ENCODE peak calls at places on chromosomes 13 and 19, in eight cellular contexts. H is CD4-positive, CD25-positive, alpha-beta regulatory T cell; K is ovary; A is sigmoid colon; X is psoas muscle; U is AG09309; L is SJSA1; G is CD4-positive, alpha-beta memory T cell. M is an unnamed sample.

GRCh38 chr13:47628666-47629065 is 372.4 kb downstream of the SUCLA2 start:
- DNase-seq in H (no peak), K (no peak), A (no peak), X (no peak), U (peak), L (no peak), G (no peak), M (no peak)

GRCh38 chr13:97627566-97627965 is 193.6 kb downstream of the RAP2A start:
- DNase-seq in H (no peak), K (no peak), A (no peak), X (peak), U (peak), L (no peak), G (no peak), M (peak)

GRCh38 chr19:50695251-50696064 is 24.1 kb downstream of the SHANK1 start:
- DNase-seq in H (no peak), K (peak), A (no peak), X (peak), U (no peak), L (no peak), G (no peak), M (no peak)

GRCh38 chr13:95378603-95379002 is 77.4 kb upstream of the ABCC4 start:
- DNase-seq in H (no peak), K (no peak), A (peak), X (peak), U (no peak), L (no peak), G (no peak), M (no peak)

GRCh38 chr13:92991687-92992086 is 234.9 kb upstream of the GPC6 start:
- DNase-seq in H (no peak), K (no peak), A (no peak), X (no peak), U (no peak), L (no peak), G (no peak), M (no peak)

GRCh38 chr13:110200276-110200675 is 106.7 kb downstream of the COL4A1 start:
- DNase-seq in H (no peak), K (no peak), A (no peak), X (no peak), U (no peak), L (no peak), G (no peak), M (no peak)

GRCh38 chr19:56116606-56117005 is 4.5 kb downstream of the ZNF787 start:
- DNase-seq in H (no peak), K (no peak), A (no peak), X (no peak), U (no peak), L (no peak), G (no peak), M (no peak)

GRCh38 chr19:791605-792360 is 5.5 kb upstream of the PTBP1 start:
- DNase-seq in H (no peak), K (no peak), A (no peak), X (no peak), U (no peak), L (no peak), G (peak), M (no peak)

GRCh38 chr19:17402982-17403855 is 2.2 kb downstream of the BST2 start:
- DNase-seq in H (no peak), K (peak), A (no peak), X (no peak), U (no peak), L (no peak), G (peak), M (no peak)

GRCh38 chr19:33905473-33905936 is 108.8 kb downstream of the KCTD15 start:
- DNase-seq in H (no peak), K (peak), A (no peak), X (peak), U (no peak), L (no peak), G (no peak), M (no peak)

GRCh38 chr19:8089664-8090601 is 37.4 kb downstream of the CCL25 start:
- DNase-seq in H (no peak), K (no peak), A (no peak), X (no peak), U (no peak), L (no peak), G (no peak), M (no peak)

GRCh38 chr13:94712812-94713555 is 639 bp upstream of the SOX21 start:
- DNase-seq in H (peak), K (peak), A (peak), X (no peak), U (peak), L (peak), G (no peak), M (no peak)

GRCh38 chr13:36758345-36758744 is 60.7 kb upstream of the RFXAP start:
- DNase-seq in H (no peak), K (no peak), A (no peak), X (no peak), U (no peak), L (no peak), G (no peak), M (no peak)

GRCh38 chr19:12052057-12052570 is 647 bp downstream of the ZNF878 start:
- DNase-seq in H (no peak), K (no peak), A (no peak), X (no peak), U (no peak), L (no peak), G (no peak), M (no peak)

GRCh38 chr19:15265849-15266248 is 33.6 kb upstream of the EPHX3 start:
- DNase-seq in H (no peak), K (peak), A (peak), X (peak), U (peak), L (peak), G (no peak), M (peak)

GRCh38 chr19:39297931-39298634 is 1.9 kb downstream of the IFNL1 start:
- DNase-seq in H (peak), K (no peak), A (peak), X (peak), U (no peak), L (no peak), G (peak), M (peak)

GRCh38 chr13:51803018-51803417 is 945 bp downstream of the DHRS12 start:
- DNase-seq in H (no peak), K (peak), A (peak), X (no peak), U (no peak), L (no peak), G (no peak), M (no peak)

GRCh38 chr19:29811125-29812079 is at the start of gene CCNE1:
- DNase-seq in H (peak), K (peak), A (peak), X (peak), U (peak), L (peak), G (peak), M (peak)

GRCh38 chr19:55383279-55383788 is 758 bp downstream of the TMEM238 start:
- DNase-seq in H (peak), K (no peak), A (no peak), X (no peak), U (no peak), L (no peak), G (peak), M (no peak)

GRCh38 chr19:5873617-5874199 is 3.4 kb upstream of the FUT5 start:
- DNase-seq in H (no peak), K (no peak), A (no peak), X (no peak), U (no peak), L (no peak), G (no peak), M (no peak)

GRCh38 chr13:89940383-89940782 is 1407.1 kb upstream of the MIR17HG start:
- DNase-seq in H (no peak), K (no peak), A (no peak), X (no peak), U (no peak), L (no peak), G (no peak), M (no peak)

GRCh38 chr19:35229601-35230000 is 1.1 kb upstream of the FAM187B start:
- DNase-seq in H (no peak), K (no peak), A (no peak), X (no peak), U (no peak), L (no peak), G (no peak), M (no peak)

GRCh38 chr13:98869408-98870090 is 108.3 kb downstream of the DOCK9 start:
- DNase-seq in H (peak), K (peak), A (no peak), X (no peak), U (no peak), L (peak), G (no peak), M (no peak)

GRCh38 chr13:37068962-37069361 is 9.5 kb upstream of the SUPT20H start:
- DNase-seq in H (no peak), K (no peak), A (no peak), X (no peak), U (no peak), L (no peak), G (no peak), M (no peak)

GRCh38 chr19:3692141-3693029 is 7.9 kb downstream of the PIP5K1C start:
- DNase-seq in H (no peak), K (peak), A (no peak), X (no peak), U (no peak), L (no peak), G (peak), M (no peak)

GRCh38 chr19:53192771-53193533 is at the start of gene ZNF665:
- DNase-seq in H (peak), K (peak), A (peak), X (peak), U (peak), L (peak), G (peak), M (peak)
- H3K4me3 ChIP-seq in H (peak), K (peak), A (peak), X (peak), U (peak), L (peak), G (peak), M (peak)

GRCh38 chr19:54281008-54281728 is at the start of gene LILRB2:
- DNase-seq in H (no peak), K (no peak), A (peak), X (no peak), U (no peak), L (no peak), G (no peak), M (no peak)
- H3K4me3 ChIP-seq in H (no peak), K (no peak), A (no peak), X (peak), U (no peak), L (no peak), G (no peak), M (no peak)

GRCh38 chr19:40774916-40775631 is at the start of gene MIA:
- DNase-seq in H (no peak), K (no peak), A (no peak), X (no peak), U (no peak), L (no peak), G (no peak), M (no peak)
- H3K4me3 ChIP-seq in H (no peak), K (no peak), A (no peak), X (no peak), U (no peak), L (no peak), G (no peak), M (no peak)

DNA sequence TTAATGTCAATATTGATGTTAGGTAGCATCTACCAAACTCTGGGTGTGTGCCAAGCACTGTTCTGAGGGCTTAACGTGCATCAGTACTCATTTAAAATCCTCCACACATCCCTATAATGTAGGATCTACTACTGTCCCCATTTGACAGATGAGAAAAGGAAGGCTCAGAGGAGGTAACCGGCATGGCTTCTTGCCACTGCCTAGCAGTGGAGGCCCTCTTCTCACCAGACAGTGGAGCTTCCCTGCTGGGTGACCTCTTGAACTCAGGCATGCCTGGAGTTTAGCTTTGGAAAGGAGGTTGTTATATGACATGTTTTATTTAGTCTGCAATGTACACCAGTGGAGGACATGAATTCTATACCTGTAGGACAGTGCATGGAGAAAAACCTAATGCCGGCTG is 2.1 kb downstream of the SPATA13 start:
- DNase-seq in H (no peak), K (no peak), A (no peak), X (no peak), U (no peak), L (no peak), G (no peak), M (no peak)
- H3K4me3 ChIP-seq in H (no peak), K (no peak), A (peak), X (no peak), U (no peak), L (no peak), G (no peak), M (no peak)

DNA sequence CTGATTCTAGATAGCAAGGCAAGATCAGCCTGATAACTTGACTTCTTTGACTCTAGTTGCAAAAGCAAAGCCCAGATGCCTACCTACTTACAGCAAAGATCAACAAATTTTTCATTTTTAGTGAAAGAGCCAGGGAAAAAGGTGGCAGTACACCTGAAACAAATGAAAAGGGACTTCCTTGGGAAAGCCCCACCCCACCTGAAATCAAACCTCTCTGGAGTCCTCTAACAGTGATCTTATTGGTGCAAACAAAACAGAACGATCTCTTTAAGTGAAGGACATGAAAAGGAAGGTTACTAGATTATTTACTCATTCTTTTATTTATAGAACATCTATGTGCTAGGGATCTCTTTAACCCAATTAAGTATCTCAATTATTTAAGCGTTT is 507 bp upstream of the LCP1 start:
- DNase-seq in H (no peak), K (no peak), A (no peak), X (no peak), U (no peak), L (no peak), G (peak), M (no peak)
- H3K4me3 ChIP-seq in H (peak), K (no peak), A (no peak), X (no peak), U (no peak), L (no peak), G (peak), M (no peak)

GRCh38 chr19:42131149-42132029 is 857 bp downstream of the POU2F2 start:
- DNase-seq in H (peak), K (no peak), A (no peak), X (peak), U (no peak), L (no peak), G (no peak), M (no peak)

GRCh38 chr19:42129399-42130253 is 2.6 kb downstream of the POU2F2 start:
- DNase-seq in H (peak), K (no peak), A (no peak), X (peak), U (no peak), L (no peak), G (no peak), M (peak)

GRCh38 chr19:42132851-42133528 is 744 bp upstream of the POU2F2 start:
- DNase-seq in H (peak), K (peak), A (peak), X (peak), U (no peak), L (peak), G (peak), M (peak)

GRCh38 chr19:42130254-42130573 is 2.0 kb downstream of the POU2F2 start:
- DNase-seq in H (no peak), K (no peak), A (no peak), X (no peak), U (no peak), L (no peak), G (no peak), M (no peak)

GRCh38 chr19:42132030-42132628 is at the start of gene POU2F2:
- DNase-seq in H (peak), K (no peak), A (no peak), X (peak), U (no peak), L (no peak), G (peak), M (peak)
- H3K4me3 ChIP-seq in H (peak), K (no peak), A (no peak), X (peak), U (peak), L (no peak), G (peak), M (peak)